ENCODE peak calls at places on chromosome 4, in four cellular contexts. P is hepatocyte; G is Peyer's patch; J is CD4-positive, alpha-beta memory T cell. E is an unnamed sample. For H3K36me3, the result is how much of the 10 kb centered on the place peaks cover.

GRCh38 chr4:56658410-56659003 is 22.6 kb downstream of the HOPX start:
- DNase-seq in G (no peak), J (no peak), P (no peak), E (no peak)

GRCh38 chr4:176099314-176099713 is 33.7 kb downstream of the WDR17 start:
- DNase-seq in G (no peak), P (no peak), J (no peak), E (no peak)

GRCh38 chr4:138972956-138973819 is 42.4 kb upstream of the NOCT start:
- DNase-seq in P (no peak), G (no peak), J (no peak), E (no peak)

GRCh38 chr4:72496119-72496518 is 72.9 kb downstream of the ADAMTS3 start:
- DNase-seq in P (no peak), G (no peak), J (no peak), E (no peak)

GRCh38 chr4:133160853-133161252 is 11.8 kb downstream of the PCDH10 start:
- DNase-seq in P (no peak), J (no peak), G (no peak), E (no peak)

GRCh38 chr4:94623507-94623906 is 134.2 kb upstream of the BMPR1B start:
- DNase-seq in P (no peak), J (no peak), G (no peak), E (no peak)

GRCh38 chr4:35105486-35105885 is 1138.8 kb downstream of the ARAP2 start:
- DNase-seq in P (no peak), G (no peak), J (no peak), E (no peak)

GRCh38 chr4:165929662-165930061 is 56.6 kb downstream of the TLL1 start:
- DNase-seq in J (no peak), G (no peak), P (no peak), E (no peak)

GRCh38 chr4:73705056-73705432 is 35.3 kb upstream of the CXCL8 start:
- DNase-seq in P (no peak), G (no peak), J (no peak), E (no peak)

GRCh38 chr4:70712150-70712549 is 9.6 kb upstream of the RUFY3 start:
- DNase-seq in G (no peak), J (no peak), P (no peak), E (no peak)

GRCh38 chr4:70706516-70706915 is 15.2 kb upstream of the RUFY3 start:
- DNase-seq in G (no peak), J (no peak), P (no peak), E (no peak)

GRCh38 chr4:70712604-70713452 is 8.9 kb upstream of the RUFY3 start:
- DNase-seq in J (no peak), P (no peak), G (no peak), E (no peak)

GRCh38 chr4:70711599-70711998 is 10.2 kb upstream of the RUFY3 start:
- DNase-seq in J (no peak), G (no peak), P (no peak), E (no peak)

DNA sequence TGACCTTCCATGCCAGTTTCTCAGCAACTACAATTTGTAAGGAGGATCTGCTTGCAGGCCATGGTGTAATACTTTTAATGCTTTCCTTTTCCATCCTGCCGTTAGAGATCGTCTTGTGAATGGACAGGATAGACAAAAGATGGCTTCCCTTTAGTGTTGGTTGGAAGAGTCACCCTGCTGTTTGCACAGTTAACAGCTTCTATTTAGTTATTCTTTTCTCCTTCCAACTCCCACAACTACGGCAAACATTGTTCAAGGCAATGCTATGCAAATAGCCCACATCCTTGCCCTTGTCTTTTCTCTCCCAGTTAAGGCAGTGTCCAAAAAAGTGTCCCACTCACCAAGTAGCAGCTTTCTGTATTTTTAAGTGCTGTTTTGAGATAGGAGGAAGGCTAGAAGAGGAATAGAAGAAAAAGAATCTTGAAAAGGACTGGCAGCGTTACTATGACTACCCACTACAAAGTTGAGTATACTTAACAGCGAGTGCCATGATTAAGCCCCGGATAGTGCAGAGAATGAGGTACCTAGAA is 12.1 kb upstream of the RUFY3 start:
- DNase-seq in P (no peak), G (no peak), J (no peak), E (no peak)
- H3K4me3 ChIP-seq in P (no peak), G (no peak), J (no peak), E (no peak)

GRCh38 chr4:124762956-124763355 is 50.4 kb upstream of the ANKRD50 start:
- DNase-seq in G (no peak), P (no peak), J (no peak), E (no peak)
- H3K27ac ChIP-seq in G (no peak), P (no peak), J (no peak), E (no peak)

DNA sequence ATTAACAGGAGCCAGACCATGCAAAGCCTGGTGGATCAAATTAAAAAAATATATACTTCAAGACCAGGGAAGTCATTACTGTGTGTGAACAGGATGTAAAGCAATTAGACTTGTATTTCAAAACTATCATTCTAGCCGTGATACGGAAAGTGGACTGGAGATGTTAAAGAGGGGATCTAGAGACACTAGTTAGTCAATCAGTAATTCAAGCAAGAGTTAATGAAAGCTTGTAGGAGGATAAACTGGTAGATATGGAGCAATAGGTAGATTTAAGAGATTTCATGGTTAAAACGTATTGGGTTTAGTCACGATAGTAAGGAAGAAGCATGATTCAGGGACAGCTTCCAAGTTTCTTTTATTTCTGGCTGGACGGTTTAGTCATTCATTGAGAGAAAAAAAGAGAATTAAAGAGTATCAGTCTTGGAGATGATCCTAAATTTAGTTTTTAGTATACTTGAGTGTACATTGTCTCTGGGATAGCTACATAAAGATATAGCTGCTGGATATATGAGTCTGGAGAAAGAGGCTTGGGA is 3.9 kb downstream of the MAD2L1 start:
- DNase-seq in P (no peak), J (no peak), G (no peak), E (no peak)
- H3K36me3 ChIP-seq in P (under half), J (under half), G (under half), E (under half)

GRCh38 chr4:2818351-2818939 is 25.2 kb upstream of the ADD1 start:
- DNase-seq in P (peak), J (no peak), G (no peak), E (no peak)

GRCh38 chr4:2816401-2816954 is 23.6 kb downstream of the SH3BP2 start:
- DNase-seq in P (no peak), G (no peak), J (no peak), E (no peak)

GRCh38 chr4:2817136-2817535 is 24.3 kb downstream of the SH3BP2 start:
- DNase-seq in P (no peak), G (no peak), J (no peak), E (no peak)

GRCh38 chr4:2819244-2820215 is 24.1 kb upstream of the ADD1 start:
- DNase-seq in P (no peak), G (no peak), J (no peak), E (no peak)

GRCh38 chr4:2817701-2818350 is 24.9 kb downstream of the SH3BP2 start:
- DNase-seq in P (peak), G (peak), J (no peak), E (no peak)
- H3K4me3 ChIP-seq in P (peak), G (peak), J (no peak), E (peak)

DNA sequence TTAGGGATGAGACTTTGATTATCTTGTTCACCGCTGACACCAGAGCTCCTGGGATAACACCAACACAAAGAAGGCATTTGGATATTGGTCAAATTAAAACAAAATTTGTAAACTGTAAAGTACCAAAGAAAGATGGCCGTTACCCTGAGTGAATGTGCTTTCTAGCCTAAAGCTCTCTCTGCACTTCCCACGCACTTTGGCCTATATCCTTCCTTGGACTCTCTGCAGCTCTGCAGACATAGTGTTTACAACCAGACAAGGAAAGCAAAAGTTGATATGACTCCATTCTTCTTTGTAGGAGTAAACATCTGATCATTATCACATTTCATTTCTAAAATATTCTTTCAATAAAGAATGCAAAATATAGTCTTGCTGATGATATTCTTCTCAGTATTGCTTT is 44.8 kb upstream of the PITX2 start:
- DNase-seq in G (no peak), P (no peak), J (no peak), E (no peak)
- H3K27ac ChIP-seq in G (no peak), P (no peak), J (no peak), E (no peak)

DNA sequence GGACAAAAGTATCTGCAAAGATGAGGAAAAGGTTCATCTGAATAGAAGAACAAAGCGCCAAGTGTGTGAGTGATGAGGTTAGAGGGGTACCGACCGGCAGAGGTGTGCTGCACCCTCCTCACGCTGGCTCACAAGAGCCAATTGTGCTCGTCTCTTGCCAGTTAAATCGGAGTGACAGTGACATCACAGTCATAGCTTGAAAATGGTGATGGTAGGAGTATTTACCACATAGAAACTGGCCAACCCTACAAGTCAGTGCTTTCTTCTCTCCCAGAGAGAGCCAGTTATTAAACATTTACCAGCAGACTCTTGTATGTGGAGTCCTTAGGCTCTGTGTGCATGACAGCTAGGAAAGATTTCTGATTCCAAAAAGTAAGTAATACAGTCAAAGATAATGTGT is 32.4 kb downstream of the CLDN22 start:
- DNase-seq in P (no peak), G (no peak), J (no peak), E (no peak)
- H3K36me3 ChIP-seq in P (under half), G (under half), J (under half), E (under half)

GRCh38 chr4:11426716-11427115 is 2.0 kb downstream of the HS3ST1 start:
- DNase-seq in G (no peak), P (no peak), J (no peak), E (no peak)

GRCh38 chr4:11427201-11427996 is 1.3 kb downstream of the HS3ST1 start:
- DNase-seq in G (no peak), P (peak), J (no peak), E (no peak)

GRCh38 chr4:11428701-11429571 is at the start of gene HS3ST1:
- DNase-seq in J (no peak), P (peak), G (peak), E (peak)

GRCh38 chr4:11429646-11430045 is 952 bp upstream of the HS3ST1 start:
- DNase-seq in P (no peak), G (no peak), J (no peak), E (no peak)

GRCh38 chr4:11428161-11428700 is 463 bp downstream of the HS3ST1 start:
- DNase-seq in P (no peak), G (no peak), J (no peak), E (no peak)
- H3K4me3 ChIP-seq in P (peak), G (peak), J (no peak), E (peak)

GRCh38 chr4:177308842-177309524 is 691 bp upstream of the NEIL3 start:
- DNase-seq in J (peak), G (no peak), P (no peak), E (no peak)

GRCh38 chr4:177308125-177308524 is 1.5 kb upstream of the NEIL3 start:
- DNase-seq in G (no peak), P (no peak), J (no peak), E (no peak)

GRCh38 chr4:177313263-177313662 is 3.6 kb downstream of the NEIL3 start:
- DNase-seq in P (no peak), G (no peak), J (no peak), E (no peak)

DNA sequence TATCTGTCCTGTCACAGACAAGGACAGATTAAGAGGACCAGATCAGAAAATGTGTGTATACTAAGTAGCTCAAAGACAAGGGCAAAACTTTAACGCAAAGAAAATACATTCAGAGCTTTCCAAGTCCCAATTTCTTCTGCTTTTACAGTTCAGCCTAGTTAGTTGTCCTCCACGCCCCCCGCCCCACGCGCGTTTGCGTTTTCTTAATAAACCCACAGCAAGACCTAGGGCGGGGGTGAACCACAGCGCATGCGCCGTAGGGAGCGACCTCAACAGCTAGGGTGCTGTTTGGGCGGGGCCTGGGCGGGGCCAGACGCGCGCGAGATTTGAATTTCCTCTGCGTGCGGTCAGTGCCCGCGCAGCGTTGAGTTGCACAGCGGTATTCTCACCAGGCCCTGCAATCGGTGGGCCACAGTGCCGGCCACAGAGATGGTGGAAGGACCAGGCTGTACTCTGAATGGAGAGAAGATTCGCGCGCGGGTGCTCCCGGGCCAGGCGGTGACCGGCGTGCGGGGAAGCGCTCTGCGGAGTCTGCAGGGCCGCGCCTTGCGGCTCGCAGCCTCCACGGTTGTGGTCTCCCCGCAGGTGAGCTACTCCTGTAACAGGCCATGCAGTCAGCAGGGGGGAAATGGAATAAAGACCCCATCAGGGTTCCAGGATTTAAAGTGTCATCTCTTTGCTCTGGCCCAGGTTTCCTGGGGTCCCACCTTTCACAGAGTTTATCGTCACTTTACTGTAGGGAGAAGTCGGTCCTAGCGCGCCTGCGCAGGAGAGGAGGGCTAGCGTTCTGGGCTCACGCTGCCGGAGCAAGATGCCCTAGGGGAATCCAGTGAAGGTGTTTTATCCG is at the start of gene NEIL3:
- DNase-seq in J (peak), P (peak), G (peak), E (peak)
- H3K27ac ChIP-seq in J (peak), P (no peak), G (no peak), E (peak)

GRCh38 chr4:161496-162284 is 37.4 kb downstream of the ZNF718 start:
- DNase-seq in G (no peak), P (no peak), J (no peak), E (no peak)
- H3K36me3 ChIP-seq in G (under half), P (under half), J (under half), E (under half)

E was measured in naive thymus-derived CD4-positive, alpha-beta T cell.